ENCODE peak calls at places on chromosome 13, in nine cellular contexts. U is PC-3, M is neural progenitor cell, T is GM23338, O is HCT116, L is OCI-LY7, J is hepatocyte, I is GM23248, P is SK-N-SH. B is an unnamed sample. For H3K4me1, the result is how much of the 10 kb centered on the place peaks cover.

GRCh38 chr13:98922306-98922705 is 55.6 kb downstream of the DOCK9 start:
- DNase-seq in I (no peak), J (no peak), P (no peak), O (no peak), T (no peak), M (no peak), L (no peak), U (no peak), B (no peak)

GRCh38 chr13:100542546-100543156 is 45.9 kb downstream of the GGACT start:
- DNase-seq in O (no peak), T (peak), P (no peak), J (no peak), L (peak), M (no peak), I (peak), U (peak), B (peak)

GRCh38 chr13:74187564-74187963 is 53.4 kb upstream of the KLF12 start:
- DNase-seq in J (no peak), U (peak), L (no peak), O (no peak), M (no peak), P (no peak), T (no peak), I (no peak), B (no peak)

GRCh38 chr13:91704398-91704797 is 306.0 kb downstream of the GPC5 start:
- DNase-seq in T (no peak), U (no peak), O (no peak), L (no peak), P (no peak), M (no peak), J (no peak), I (no peak), B (no peak)

GRCh38 chr13:112133489-112134149 is 66.7 kb downstream of the SOX1 start:
- DNase-seq in I (no peak), U (no peak), J (no peak), P (no peak), M (no peak), L (no peak), O (no peak), T (no peak), B (no peak)

GRCh38 chr13:66424417-66424816 is 805.7 kb downstream of the PCDH9 start:
- DNase-seq in P (no peak), M (no peak), O (no peak), J (no peak), L (no peak), I (no peak), T (no peak), U (peak), B (no peak)

GRCh38 chr13:45527699-45528462 is 63.1 kb downstream of the COG3 start:
- DNase-seq in J (peak), T (no peak), M (no peak), U (peak), O (no peak), I (no peak), P (no peak), L (no peak), B (no peak)

GRCh38 chr13:44431150-44431549 is 57.5 kb downstream of the SERP2 start:
- DNase-seq in P (no peak), T (no peak), U (no peak), L (no peak), M (peak), I (no peak), O (no peak), J (peak), B (no peak)

GRCh38 chr13:108902557-108903155 is 273.2 kb downstream of the MYO16 start:
- DNase-seq in J (no peak), U (peak), T (no peak), L (no peak), P (no peak), M (no peak), I (peak), O (no peak), B (peak)

GRCh38 chr13:42836930-42837329 is 55.5 kb downstream of the FAM216B start:
- DNase-seq in L (no peak), M (peak), J (peak), O (peak), I (peak), U (peak), T (peak), P (no peak), B (no peak)

GRCh38 chr13:66353664-66354063 is 876.5 kb downstream of the PCDH9 start:
- DNase-seq in L (no peak), U (peak), I (no peak), O (no peak), J (peak), M (no peak), P (no peak), T (no peak), B (no peak)

GRCh38 chr13:23709521-23709920 is 139.3 kb downstream of the TNFRSF19 start:
- DNase-seq in I (no peak), O (no peak), P (no peak), M (no peak), L (no peak), U (peak), T (no peak), J (no peak), B (no peak)

GRCh38 chr13:99280166-99280565 is 22.0 kb upstream of the GPR18 start:
- DNase-seq in J (no peak), L (no peak), U (no peak), I (peak), M (no peak), O (no peak), T (no peak), P (no peak), B (no peak)

GRCh38 chr13:29721766-29722165 is 126.3 kb upstream of the SLC7A1 start:
- DNase-seq in O (no peak), P (no peak), T (no peak), M (no peak), L (no peak), J (no peak), I (no peak), U (no peak), B (no peak)

GRCh38 chr13:111893607-111894443 is 173.1 kb upstream of the SOX1 start:
- DNase-seq in J (no peak), M (peak), L (no peak), P (no peak), U (no peak), O (no peak), I (no peak), T (peak), B (no peak)

GRCh38 chr13:91142572-91142971 is 204.9 kb upstream of the MIR17HG start:
- DNase-seq in O (no peak), M (no peak), P (no peak), T (no peak), L (no peak), I (peak), J (peak), U (peak), B (no peak)

GRCh38 chr13:91141619-91142061 is 205.8 kb upstream of the MIR17HG start:
- DNase-seq in M (no peak), J (no peak), U (no peak), O (no peak), P (no peak), I (no peak), L (no peak), T (no peak), B (no peak)

GRCh38 chr13:45828253-45828968 is 23.1 kb downstream of the SIAH3 start:
- DNase-seq in L (no peak), T (peak), I (no peak), O (no peak), M (no peak), U (no peak), J (no peak), P (no peak), B (no peak)

GRCh38 chr13:42832341-42833153 is 51.2 kb downstream of the FAM216B start:
- DNase-seq in T (no peak), I (peak), U (peak), M (no peak), P (no peak), J (peak), O (no peak), L (no peak), B (no peak)

GRCh38 chr13:75364131-75364713 is 117.7 kb downstream of the TBC1D4 start:
- DNase-seq in J (peak), L (no peak), M (no peak), U (peak), P (no peak), T (no peak), O (no peak), I (no peak), B (no peak)

GRCh38 chr13:21670006-21670882 is 629 bp upstream of the FGF9 start:
- DNase-seq in J (peak), O (no peak), P (peak), M (peak), T (peak), U (no peak), L (peak), I (peak), B (peak)

GRCh38 chr13:79043208-79043607 is 362.8 kb downstream of the RBM26 start:
- DNase-seq in P (no peak), T (no peak), L (no peak), O (no peak), I (no peak), M (no peak), U (no peak), J (no peak), B (no peak)

GRCh38 chr13:23851106-23851505 is 38.1 kb downstream of the MIPEP start:
- DNase-seq in P (no peak), M (no peak), L (no peak), U (peak), T (no peak), I (peak), O (no peak), J (no peak), B (no peak)

GRCh38 chr13:65133094-65133493 is 2097.0 kb downstream of the PCDH9 start:
- DNase-seq in P (no peak), U (peak), O (peak), T (peak), M (peak), I (no peak), J (no peak), L (no peak), B (no peak)

GRCh38 chr13:111590796-111591195 is 270.4 kb downstream of the TEX29 start:
- DNase-seq in T (no peak), L (no peak), I (no peak), J (no peak), M (no peak), U (no peak), P (no peak), O (no peak), B (no peak)

GRCh38 chr13:108609353-108609752 is 20.1 kb upstream of the MYO16 start:
- DNase-seq in U (peak), M (peak), J (peak), O (peak), P (peak), L (no peak), I (peak), T (peak), B (peak)

GRCh38 chr13:93270769-93271753 is 44.5 kb downstream of the GPC6 start:
- DNase-seq in M (no peak), T (no peak), P (peak), U (no peak), L (no peak), J (no peak), O (no peak), I (no peak), B (no peak)

GRCh38 chr13:35283856-35284255 is 192.6 kb downstream of the MAB21L1 start:
- DNase-seq in L (no peak), T (no peak), P (no peak), M (no peak), I (peak), J (peak), U (peak), O (no peak), B (no peak)

GRCh38 chr13:28653111-28653510 is 5.8 kb upstream of the POMP start:
- DNase-seq in J (no peak), P (no peak), I (no peak), U (no peak), M (no peak), O (no peak), L (no peak), T (no peak), B (no peak)

GRCh38 chr13:28355822-28356371 is 139.0 kb downstream of the FLT1 start:
- DNase-seq in U (no peak), T (no peak), M (no peak), J (peak), P (no peak), L (no peak), O (no peak), I (peak), B (no peak)

GRCh38 chr13:95155093-95155492 is 146.2 kb downstream of the ABCC4 start:
- DNase-seq in L (no peak), M (no peak), P (no peak), J (no peak), O (no peak), U (peak), T (no peak), I (no peak), B (no peak)

GRCh38 chr13:25966086-25966485 is 85.7 kb downstream of the SHISA2 start:
- DNase-seq in L (no peak), T (no peak), M (no peak), I (no peak), P (no peak), J (peak), O (no peak), U (peak), B (no peak)

GRCh38 chr13:93080587-93080986 is 146.0 kb upstream of the GPC6 start:
- DNase-seq in P (no peak), O (no peak), J (no peak), T (peak), I (no peak), U (peak), L (no peak), M (no peak), B (no peak)

GRCh38 chr13:40096357-40096911 is 441.0 kb downstream of the COG6 start:
- DNase-seq in J (no peak), L (peak), P (no peak), I (no peak), M (peak), U (no peak), T (no peak), O (no peak), B (no peak)

GRCh38 chr13:112061367-112062046 is 5.4 kb upstream of the SOX1 start:
- DNase-seq in M (peak), T (peak), P (no peak), O (no peak), I (no peak), L (no peak), U (no peak), J (no peak), B (no peak)

GRCh38 chr13:107023335-107023734 is 455.4 kb upstream of the ARGLU1 start:
- DNase-seq in T (peak), M (no peak), P (no peak), J (no peak), U (no peak), L (no peak), I (no peak), O (no peak), B (no peak)

GRCh38 chr13:25901460-25902376 is 150.1 kb downstream of the SHISA2 start:
- DNase-seq in J (peak), P (peak), I (no peak), L (peak), M (no peak), O (no peak), T (no peak), U (peak), B (no peak)

GRCh38 chr13:45194081-45194939 is 6.5 kb downstream of the KCTD4 start:
- DNase-seq in P (no peak), T (peak), L (no peak), U (no peak), O (no peak), I (peak), M (peak), J (peak), B (no peak)

GRCh38 chr13:113814435-113814821 is 49.4 kb downstream of the GAS6 start:
- DNase-seq in J (no peak), I (peak), U (peak), P (no peak), L (no peak), M (no peak), T (no peak), O (no peak), B (no peak)
- H3K4me1 ChIP-seq in J (under half), I (under half), U (under half), P (under half), L (under half), M (under half), T (under half), O (under half), B (under half)

GRCh38 chr13:51025245-51025872 is 85.7 kb downstream of the C13orf42 start:
- DNase-seq in L (no peak), T (no peak), P (no peak), U (no peak), O (no peak), J (no peak), I (no peak), M (no peak), B (no peak)
- TF ChIP-seq EZH2phosphoT487 in L (no peak), T (no peak), P (no peak), U (no peak), O (no peak), J (no peak), I (no peak), M (no peak), B (no peak)

GRCh38 chr13:32528358-32528757 is 10.2 kb downstream of the N4BP2L2 start:
- DNase-seq in P (no peak), U (no peak), M (no peak), T (no peak), I (peak), J (no peak), L (no peak), O (no peak), B (no peak)
- H3K4me1 ChIP-seq in P (under half), U (under half), M (under half), T (under half), I (under half), J (under half), L (under half), O (under half), B (under half)

DNA sequence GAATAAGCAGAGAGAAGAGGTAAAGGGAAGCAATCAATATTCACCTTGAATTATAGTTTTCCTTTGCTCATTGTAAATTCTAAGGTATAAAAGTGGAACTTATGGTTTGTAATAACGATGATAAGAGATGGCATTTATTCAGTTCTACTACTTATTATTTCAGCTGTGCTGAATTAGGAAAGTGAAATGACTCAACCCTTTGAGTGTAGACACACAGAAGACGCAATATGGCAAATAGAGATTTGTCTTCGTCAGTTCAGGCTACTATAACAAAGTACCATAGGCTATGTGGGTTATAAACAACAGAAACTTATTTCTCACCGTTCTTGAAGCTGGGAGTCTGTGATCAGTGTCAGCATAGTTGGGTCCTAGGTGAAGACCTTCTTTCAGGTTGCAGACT is 713.0 kb upstream of the PCDH9 start:
- DNase-seq in P (no peak), I (no peak), T (no peak), O (no peak), U (no peak), M (no peak), L (no peak), J (no peak), B (no peak)
- TF ChIP-seq EZH2phosphoT487 in P (no peak), I (no peak), T (no peak), O (no peak), U (no peak), M (no peak), L (no peak), J (no peak), B (no peak)

GRCh38 chr13:49371943-49372636 is 71.8 kb downstream of the CAB39L start:
- DNase-seq in T (no peak), I (no peak), L (peak), P (no peak), J (no peak), O (no peak), M (no peak), U (peak), B (no peak)
- H3K4me1 ChIP-seq in T (under half), I (under half), L (half or more), P (under half), J (under half), O (under half), M (under half), U (under half), B (under half)

GRCh38 chr13:37023871-37024270 is 23.3 kb downstream of the EXOSC8 start:
- DNase-seq in O (no peak), L (no peak), M (no peak), U (peak), T (no peak), I (peak), J (peak), P (no peak), B (no peak)
- TF ChIP-seq EZH2phosphoT487 in O (no peak), L (no peak), M (no peak), U (no peak), T (no peak), I (no peak), J (no peak), P (no peak), B (no peak)

GRCh38 chr13:97437729-97438128 is 3.8 kb downstream of the RAP2A start:
- DNase-seq in T (no peak), P (no peak), U (no peak), L (no peak), J (no peak), M (no peak), O (no peak), I (no peak), B (no peak)
- H3K4me1 ChIP-seq in T (under half), P (under half), U (under half), L (under half), J (under half), M (under half), O (under half), I (under half), B (under half)

GRCh38 chr13:80262051-80262695 is 78.8 kb downstream of the SPRY2 start:
- DNase-seq in M (no peak), I (no peak), P (no peak), L (no peak), U (no peak), O (no peak), T (no peak), J (no peak), B (no peak)
- TF ChIP-seq EZH2phosphoT487 in M (no peak), I (no peak), P (no peak), L (no peak), U (no peak), O (no peak), T (no peak), J (no peak), B (no peak)

B was measured in MM.1S.